ENCODE peak calls at places on chromosomes 16 and 17, in four cellular contexts. Z is fibroblast of lung; P is naive thymus-derived CD4-positive, alpha-beta T cell; J is heart right ventricle. X is an unnamed sample.

GRCh38 chr17:34218757-34219156 is 36.3 kb upstream of the CCL2 start:
- DNase-seq in Z (no peak), P (no peak), J (no peak), X (no peak)

GRCh38 chr17:41784207-41784744 is 2.2 kb downstream of the JUP start:
- DNase-seq in Z (peak), P (no peak), J (peak), X (no peak)

GRCh38 chr16:82814059-82814458 is 187.3 kb downstream of the CDH13 start:
- DNase-seq in Z (no peak), P (no peak), J (no peak), X (no peak)

GRCh38 chr17:51035436-51035835 is 85.2 kb downstream of the SPAG9 start:
- DNase-seq in Z (peak), P (no peak), J (no peak), X (no peak)

GRCh38 chr16:407253-407652 is 5.6 kb downstream of the DECR2 start:
- DNase-seq in Z (no peak), P (no peak), J (no peak), X (no peak)

GRCh38 chr16:27689711-27690110 is 139.8 kb downstream of the KATNIP start:
- DNase-seq in Z (no peak), P (no peak), J (no peak), X (no peak)

GRCh38 chr17:7589891-7590611 is at the start of gene SOX15:
- DNase-seq in Z (no peak), P (no peak), J (no peak), X (no peak)

GRCh38 chr16:87133966-87134945 is 182.9 kb downstream of the C16orf95 start:
- DNase-seq in Z (no peak), P (no peak), J (no peak), X (no peak)

GRCh38 chr17:15440347-15440746 is 27.1 kb downstream of the CDRT4 start:
- DNase-seq in Z (no peak), P (no peak), J (no peak), X (no peak)

GRCh38 chr17:77494664-77495435 is 354.1 kb downstream of the SEC14L1 start:
- DNase-seq in Z (peak), P (peak), J (peak), X (peak)

GRCh38 chr17:77233635-77234334 is 93.0 kb downstream of the SEC14L1 start:
- DNase-seq in Z (peak), P (no peak), J (no peak), X (no peak)

GRCh38 chr17:50584116-50584515 is 23.6 kb downstream of the CACNA1G start:
- DNase-seq in Z (no peak), P (no peak), J (no peak), X (no peak)

GRCh38 chr17:48544356-48545021 is 420 bp downstream of the HOXB2 start:
- DNase-seq in Z (peak), P (peak), J (peak), X (no peak)

GRCh38 chr16:50864386-50864785 is 122.5 kb downstream of the CYLD start:
- DNase-seq in Z (no peak), P (no peak), J (no peak), X (no peak)

GRCh38 chr17:44933824-44934744 is 13.5 kb downstream of the KIF18B start:
- DNase-seq in Z (no peak), P (no peak), J (no peak), X (no peak)

GRCh38 chr17:39602533-39603303 is 5.0 kb downstream of the NEUROD2 start:
- DNase-seq in Z (no peak), P (no peak), J (no peak), X (no peak)

GRCh38 chr17:44844390-44844830 is 3.3 kb upstream of the HIGD1B start:
- DNase-seq in Z (no peak), P (no peak), J (peak), X (no peak)

GRCh38 chr17:60583008-60583407 is 17.0 kb upstream of the PPM1D start:
- DNase-seq in Z (no peak), P (no peak), J (no peak), X (no peak)

GRCh38 chr17:70318061-70318460 is 148.7 kb downstream of the KCNJ2 start:
- DNase-seq in Z (peak), P (no peak), J (no peak), X (no peak)

GRCh38 chr17:45338996-45339535 is 22.2 kb upstream of the MAP3K14 start:
- DNase-seq in Z (no peak), P (no peak), J (no peak), X (no peak)

GRCh38 chr16:24075929-24076716 is 180.0 kb upstream of the CACNG3 start:
- DNase-seq in Z (no peak), P (no peak), J (no peak), X (no peak)

GRCh38 chr17:79038545-79039135 is 14.7 kb downstream of the C1QTNF1 start:
- DNase-seq in Z (peak), P (no peak), J (no peak), X (no peak)

GRCh38 chr17:3740611-3741073 is 16.9 kb downstream of the HASPIN start:
- DNase-seq in Z (no peak), P (no peak), J (no peak), X (peak)

GRCh38 chr16:86919073-86919472 is 340.7 kb downstream of the FOXL1 start:
- DNase-seq in Z (no peak), P (no peak), J (no peak), X (no peak)

GRCh38 chr17:13594762-13595697 is 6.7 kb downstream of the HS3ST3A1 start:
- DNase-seq in Z (peak), P (peak), J (peak), X (peak)

GRCh38 chr16:10616395-10616743 is 36.0 kb upstream of the EMP2 start:
- DNase-seq in Z (no peak), P (no peak), J (no peak), X (no peak)
- H3K4me3 ChIP-seq in Z (no peak), P (no peak), J (no peak), X (no peak)

GRCh38 chr16:71817690-71818089 is 9.1 kb upstream of the AP1G1 start:
- DNase-seq in Z (no peak), P (no peak), J (no peak), X (no peak)
- H3K4me3 ChIP-seq in Z (no peak), P (no peak), J (no peak), X (no peak)

GRCh38 chr17:80633994-80634566 is 89.4 kb downstream of the RPTOR start:
- DNase-seq in Z (no peak), P (no peak), J (no peak), X (no peak)
- H3K4me3 ChIP-seq in Z (no peak), P (no peak), J (no peak), X (no peak)

GRCh38 chr17:82105417-82105881 is 7.4 kb upstream of the FASN start:
- DNase-seq in Z (no peak), P (no peak), J (no peak), X (no peak)

GRCh38 chr17:82108038-82108998 is 10.3 kb upstream of the FASN start:
- DNase-seq in Z (no peak), P (no peak), J (no peak), X (no peak)

GRCh38 chr17:82105882-82106696 is 8.1 kb upstream of the FASN start:
- DNase-seq in Z (peak), P (peak), J (peak), X (peak)

GRCh38 chr17:82107341-82107860 is 9.4 kb upstream of the FASN start:
- DNase-seq in Z (no peak), P (no peak), J (no peak), X (no peak)

DNA sequence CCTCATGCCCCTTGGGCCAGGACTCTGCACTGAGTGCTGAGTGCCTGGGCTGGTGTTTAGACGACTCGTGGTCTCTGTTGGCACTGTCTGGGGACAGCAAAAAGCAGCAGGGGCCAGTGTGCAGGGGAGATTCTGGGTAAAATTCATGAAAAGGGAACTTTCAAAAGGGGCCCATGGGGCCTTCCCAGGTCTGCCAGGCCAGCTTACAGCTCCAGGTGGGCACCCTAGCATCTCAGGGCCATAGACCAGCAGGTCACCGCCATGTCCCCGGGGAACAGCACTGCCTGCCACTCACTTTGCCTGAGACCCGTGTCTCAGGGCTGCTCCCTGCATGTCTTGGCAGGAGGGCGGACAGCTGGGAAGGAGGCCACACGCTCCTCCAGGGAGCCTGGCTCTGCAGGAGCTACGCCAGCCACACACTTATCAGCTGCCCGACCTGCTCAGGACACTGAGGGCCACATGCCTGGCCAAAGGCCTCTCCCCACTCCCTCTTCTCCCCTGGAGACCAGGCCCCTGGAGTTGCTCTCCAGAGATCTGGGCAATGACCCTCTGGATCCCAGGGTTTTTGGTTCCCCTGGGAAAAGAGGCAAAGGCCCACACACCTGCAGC is 8.8 kb upstream of the FASN start:
- DNase-seq in Z (no peak), P (no peak), J (no peak), X (no peak)
- H3K4me3 ChIP-seq in Z (no peak), P (peak), J (peak), X (peak)

DNA sequence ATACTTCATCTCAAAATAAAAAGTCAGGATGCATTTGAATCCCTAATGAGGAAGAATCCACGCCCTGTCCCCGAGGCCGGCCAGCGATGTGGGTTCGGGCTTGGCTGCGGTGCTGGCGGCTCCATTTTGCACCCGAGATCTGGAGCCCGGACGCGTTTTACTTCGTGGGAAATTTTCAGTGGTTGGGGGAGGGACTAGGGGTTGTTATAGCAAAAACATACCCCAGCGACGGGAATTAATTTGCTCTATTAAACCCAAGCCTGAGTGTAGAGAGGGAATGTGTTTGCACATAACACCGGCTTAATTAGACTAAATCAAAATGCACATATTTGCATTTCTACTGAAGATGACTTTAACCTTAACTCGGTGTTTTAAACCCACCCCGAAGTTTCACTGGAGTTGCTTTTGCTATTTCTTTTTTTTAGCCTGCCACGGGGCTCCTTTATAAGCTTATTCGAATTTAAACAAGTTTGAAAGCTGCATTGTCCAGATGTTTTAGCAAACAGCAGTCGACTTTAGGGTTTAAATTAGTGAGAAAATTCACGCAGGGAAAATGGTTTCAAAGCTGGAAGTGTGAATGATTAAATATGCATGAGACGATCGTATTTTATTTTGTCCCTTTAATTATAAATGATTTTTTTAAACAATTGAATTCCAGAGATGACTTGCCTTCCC is 4.9 kb downstream of the IRX5 start:
- DNase-seq in Z (no peak), P (no peak), J (no peak), X (no peak)
- H3K4me3 ChIP-seq in Z (no peak), P (no peak), J (peak), X (no peak)

DNA sequence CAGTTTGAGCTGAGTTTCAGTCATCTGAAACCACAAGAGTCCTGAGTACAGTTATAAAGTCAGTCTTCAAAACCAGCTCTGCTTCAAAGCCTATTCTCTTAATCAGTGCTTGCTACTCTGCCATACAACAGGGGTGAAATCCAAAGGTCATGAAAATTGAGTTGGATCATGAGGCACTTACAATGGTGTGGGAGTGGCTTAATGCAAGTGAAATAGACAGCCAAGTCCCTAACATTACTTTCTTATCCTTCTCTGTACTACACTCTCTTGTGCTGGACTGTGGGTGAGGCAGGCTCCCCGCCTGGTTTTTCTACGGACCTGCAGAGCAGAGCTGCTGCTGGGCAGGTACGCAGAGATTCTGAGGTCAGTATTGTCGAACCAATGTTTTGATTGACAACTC is 12.4 kb downstream of the CBLN1 start:
- DNase-seq in Z (no peak), P (no peak), J (no peak), X (no peak)
- H3K4me3 ChIP-seq in Z (no peak), P (no peak), J (no peak), X (no peak)

DNA sequence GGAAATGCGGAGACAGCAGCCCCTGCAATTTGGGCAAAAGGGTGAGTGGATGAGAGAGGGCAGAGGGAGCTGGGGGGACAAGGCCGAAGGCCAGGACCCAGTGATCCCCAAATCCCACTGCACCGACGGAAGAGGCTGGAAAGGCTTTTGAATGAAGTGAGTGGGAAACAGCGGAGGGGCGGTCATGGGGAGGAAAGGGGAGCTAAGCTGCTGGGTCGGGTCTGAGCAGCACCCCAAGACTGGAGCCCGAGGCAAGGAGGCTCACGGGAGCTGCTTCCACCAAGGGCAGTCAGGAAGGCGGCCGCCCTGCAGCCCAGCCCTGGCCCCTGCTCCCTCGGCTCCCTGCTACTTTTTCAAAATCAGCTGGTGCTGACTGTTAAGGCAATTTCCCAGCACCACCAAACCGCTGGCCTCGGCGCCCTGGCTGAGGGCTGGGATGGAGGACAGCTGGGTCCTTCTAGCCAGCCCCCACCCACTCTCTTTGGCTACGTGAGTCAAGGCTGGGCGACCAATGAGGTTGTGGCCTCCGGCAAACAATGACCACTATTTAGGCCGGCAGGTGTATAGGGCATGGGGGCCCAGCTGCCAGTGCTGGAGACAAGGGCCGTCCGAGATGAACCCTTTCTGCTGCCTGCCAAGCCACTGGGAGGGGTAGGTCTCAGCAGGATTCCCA is 509 bp downstream of the SERPINF1 start:
- DNase-seq in Z (peak), P (no peak), J (peak), X (no peak)
- H3K4me3 ChIP-seq in Z (peak), P (no peak), J (peak), X (no peak)

GRCh38 chr17:75521951-75522727 is 3.4 kb upstream of the LLGL2 start:
- DNase-seq in Z (no peak), P (no peak), J (no peak), X (no peak)
- H3K4me3 ChIP-seq in Z (no peak), P (no peak), J (no peak), X (no peak)

GRCh38 chr16:77277141-77277540 is 77.9 kb downstream of the SYCE1L start:
- DNase-seq in Z (no peak), P (no peak), J (no peak), X (no peak)
- H3K4me3 ChIP-seq in Z (no peak), P (no peak), J (no peak), X (no peak)